ENCODE peak calls at places on chromosomes 1 and 21, in eight cellular contexts. One of them, this sample, is unnamed.

GRCh38 chr1:7703321-7704213 is 67.5 kb upstream of the VAMP3 start:
- DNase-seq in testis: peak
- DNase-seq in A549: no peak
- DNase-seq in cardiac fibroblast: no peak
- DNase-seq in lung: no peak
- DNase-seq in psoas muscle: no peak
- DNase-seq in H7: peak
- DNase-seq in brain microvascular endothelial cell: no peak
- DNase-seq in this sample: no peak

GRCh38 chr1:165637427-165637826 is 6.4 kb downstream of the MGST3 start:
- DNase-seq in A549: no peak
- DNase-seq in lung: no peak
- DNase-seq in psoas muscle: no peak
- DNase-seq in cardiac fibroblast: peak
- DNase-seq in brain microvascular endothelial cell: no peak
- DNase-seq in H7: no peak
- DNase-seq in testis: no peak
- DNase-seq in this sample: no peak

GRCh38 chr1:245045087-245045881 is 109.5 kb upstream of the KIF26B start:
- DNase-seq in psoas muscle: no peak
- DNase-seq in cardiac fibroblast: peak
- DNase-seq in A549: no peak
- DNase-seq in brain microvascular endothelial cell: no peak
- DNase-seq in lung: no peak
- DNase-seq in testis: peak
- DNase-seq in H7: no peak
- DNase-seq in this sample: no peak

GRCh38 chr1:89942825-89943658 is 51.9 kb upstream of the ZNF326 start:
- DNase-seq in psoas muscle: no peak
- DNase-seq in testis: no peak
- DNase-seq in A549: peak
- DNase-seq in lung: no peak
- DNase-seq in brain microvascular endothelial cell: peak
- DNase-seq in H7: no peak
- DNase-seq in cardiac fibroblast: peak
- DNase-seq in this sample: no peak

GRCh38 chr21:33308586-33309490 is 15.9 kb upstream of the IFNAR1 start:
- DNase-seq in cardiac fibroblast: peak
- DNase-seq in lung: peak
- DNase-seq in H7: no peak
- DNase-seq in psoas muscle: no peak
- DNase-seq in brain microvascular endothelial cell: no peak
- DNase-seq in testis: no peak
- DNase-seq in A549: no peak
- DNase-seq in this sample: peak

GRCh38 chr1:55007626-55008025 is 8.9 kb downstream of the BSND start:
- DNase-seq in H7: no peak
- DNase-seq in testis: no peak
- DNase-seq in cardiac fibroblast: peak
- DNase-seq in lung: no peak
- DNase-seq in A549: no peak
- DNase-seq in brain microvascular endothelial cell: peak
- DNase-seq in psoas muscle: no peak
- DNase-seq in this sample: no peak

GRCh38 chr21:33025471-33026298 is at the start of gene OLIG2:
- DNase-seq in A549: no peak
- DNase-seq in brain microvascular endothelial cell: no peak
- DNase-seq in lung: no peak
- DNase-seq in H7: peak
- DNase-seq in testis: no peak
- DNase-seq in psoas muscle: no peak
- DNase-seq in cardiac fibroblast: no peak
- DNase-seq in this sample: no peak

GRCh38 chr1:79079770-79080169 is 73.2 kb upstream of the ADGRL4 start:
- DNase-seq in cardiac fibroblast: peak
- DNase-seq in H7: no peak
- DNase-seq in lung: no peak
- DNase-seq in psoas muscle: no peak
- DNase-seq in brain microvascular endothelial cell: peak
- DNase-seq in testis: no peak
- DNase-seq in A549: no peak
- DNase-seq in this sample: no peak

GRCh38 chr1:177945943-177946650 is 23.8 kb downstream of the SEC16B start:
- DNase-seq in lung: peak
- DNase-seq in brain microvascular endothelial cell: peak
- DNase-seq in psoas muscle: peak
- DNase-seq in testis: peak
- DNase-seq in H7: peak
- DNase-seq in A549: peak
- DNase-seq in cardiac fibroblast: peak
- DNase-seq in this sample: no peak

GRCh38 chr1:63593887-63594617 is 841 bp downstream of the PGM1 start:
- DNase-seq in cardiac fibroblast: peak
- DNase-seq in lung: peak
- DNase-seq in A549: peak
- DNase-seq in brain microvascular endothelial cell: no peak
- DNase-seq in H7: peak
- DNase-seq in psoas muscle: peak
- DNase-seq in testis: peak
- DNase-seq in this sample: no peak

GRCh38 chr1:79082233-79082632 is 75.7 kb upstream of the ADGRL4 start:
- DNase-seq in A549: no peak
- DNase-seq in testis: no peak
- DNase-seq in psoas muscle: no peak
- DNase-seq in H7: no peak
- DNase-seq in brain microvascular endothelial cell: no peak
- DNase-seq in lung: no peak
- DNase-seq in cardiac fibroblast: no peak
- DNase-seq in this sample: no peak

GRCh38 chr1:165114022-165114888 is 242.3 kb downstream of the LMX1A start:
- DNase-seq in testis: peak
- DNase-seq in H7: peak
- DNase-seq in brain microvascular endothelial cell: peak
- DNase-seq in psoas muscle: no peak
- DNase-seq in A549: peak
- DNase-seq in cardiac fibroblast: peak
- DNase-seq in lung: no peak
- DNase-seq in this sample: no peak

GRCh38 chr21:43884861-43885370 is 19.9 kb downstream of the AGPAT3 start:
- DNase-seq in A549: no peak
- DNase-seq in H7: peak
- DNase-seq in testis: peak
- DNase-seq in cardiac fibroblast: no peak
- DNase-seq in psoas muscle: peak
- DNase-seq in brain microvascular endothelial cell: no peak
- DNase-seq in lung: no peak
- DNase-seq in this sample: no peak

GRCh38 chr1:231044588-231044987 is 4.5 kb upstream of the FAM89A start:
- DNase-seq in lung: no peak
- DNase-seq in H7: no peak
- DNase-seq in psoas muscle: no peak
- DNase-seq in A549: no peak
- DNase-seq in brain microvascular endothelial cell: no peak
- DNase-seq in testis: no peak
- DNase-seq in cardiac fibroblast: no peak
- DNase-seq in this sample: no peak

GRCh38 chr1:3473381-3473844 is 18.9 kb downstream of the ARHGEF16 start:
- DNase-seq in lung: no peak
- DNase-seq in brain microvascular endothelial cell: peak
- DNase-seq in cardiac fibroblast: peak
- DNase-seq in A549: no peak
- DNase-seq in H7: no peak
- DNase-seq in psoas muscle: peak
- DNase-seq in testis: peak
- DNase-seq in this sample: no peak

GRCh38 chr1:188170446-188170845 is 1341.7 kb downstream of the PLA2G4A start:
- DNase-seq in psoas muscle: no peak
- DNase-seq in testis: no peak
- DNase-seq in A549: no peak
- DNase-seq in H7: no peak
- DNase-seq in cardiac fibroblast: no peak
- DNase-seq in brain microvascular endothelial cell: no peak
- DNase-seq in lung: no peak
- DNase-seq in this sample: no peak

GRCh38 chr1:242890211-242890741 is 364.8 kb downstream of the CEP170 start:
- DNase-seq in lung: no peak
- DNase-seq in brain microvascular endothelial cell: peak
- DNase-seq in A549: no peak
- DNase-seq in cardiac fibroblast: no peak
- DNase-seq in testis: peak
- DNase-seq in H7: peak
- DNase-seq in psoas muscle: no peak
- DNase-seq in this sample: no peak
- H3K4me3 ChIP-seq in lung: no peak
- H3K4me3 ChIP-seq in brain microvascular endothelial cell: no peak
- H3K4me3 ChIP-seq in A549: no peak
- H3K4me3 ChIP-seq in cardiac fibroblast: no peak
- H3K4me3 ChIP-seq in testis: peak
- H3K4me3 ChIP-seq in H7: peak
- H3K4me3 ChIP-seq in psoas muscle: no peak
- H3K4me3 ChIP-seq in this sample: no peak

GRCh38 chr1:18111605-18112297 is 4.2 kb downstream of the IGSF21 start:
- DNase-seq in H7: no peak
- DNase-seq in testis: no peak
- DNase-seq in brain microvascular endothelial cell: no peak
- DNase-seq in psoas muscle: no peak
- DNase-seq in lung: no peak
- DNase-seq in cardiac fibroblast: no peak
- DNase-seq in A549: no peak
- DNase-seq in this sample: no peak

GRCh38 chr1:18110598-18110939 is 3.0 kb downstream of the IGSF21 start:
- DNase-seq in testis: no peak
- DNase-seq in psoas muscle: no peak
- DNase-seq in brain microvascular endothelial cell: no peak
- DNase-seq in A549: no peak
- DNase-seq in H7: no peak
- DNase-seq in lung: no peak
- DNase-seq in cardiac fibroblast: no peak
- DNase-seq in this sample: no peak

GRCh38 chr1:18109756-18110597 is 2.4 kb downstream of the IGSF21 start:
- DNase-seq in testis: peak
- DNase-seq in brain microvascular endothelial cell: no peak
- DNase-seq in cardiac fibroblast: no peak
- DNase-seq in H7: peak
- DNase-seq in A549: peak
- DNase-seq in psoas muscle: peak
- DNase-seq in lung: no peak
- DNase-seq in this sample: no peak

GRCh38 chr1:18112611-18113010 is 5.0 kb downstream of the IGSF21 start:
- DNase-seq in cardiac fibroblast: no peak
- DNase-seq in testis: no peak
- DNase-seq in H7: no peak
- DNase-seq in A549: no peak
- DNase-seq in psoas muscle: no peak
- DNase-seq in brain microvascular endothelial cell: no peak
- DNase-seq in lung: no peak
- DNase-seq in this sample: no peak

DNA sequence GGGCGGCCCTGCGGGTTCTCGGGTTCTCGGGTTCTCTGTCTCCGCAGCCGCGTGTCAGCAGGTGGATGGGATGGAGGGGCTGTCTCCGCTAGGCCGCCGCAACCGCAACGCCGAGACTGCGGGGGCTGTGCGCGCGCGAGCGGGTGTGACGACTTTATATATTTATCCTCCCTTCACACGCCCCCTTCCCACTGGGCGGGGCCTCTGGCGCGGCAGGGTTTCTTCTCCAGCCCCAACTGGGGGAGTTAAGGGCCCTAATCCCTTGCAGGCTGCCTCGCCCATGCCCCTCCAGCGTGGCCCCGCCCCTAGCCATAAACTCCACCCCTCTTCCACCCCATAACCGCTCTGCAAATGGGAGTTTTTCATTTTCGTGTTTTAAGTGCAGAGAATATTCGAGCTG is 3.4 kb downstream of the IGSF21 start:
- DNase-seq in testis: peak
- DNase-seq in lung: no peak
- DNase-seq in A549: no peak
- DNase-seq in brain microvascular endothelial cell: no peak
- DNase-seq in psoas muscle: no peak
- DNase-seq in H7: peak
- DNase-seq in cardiac fibroblast: no peak
- DNase-seq in this sample: no peak
- H3K4me3 ChIP-seq in testis: peak
- H3K4me3 ChIP-seq in lung: no peak
- H3K4me3 ChIP-seq in A549: no peak
- H3K4me3 ChIP-seq in brain microvascular endothelial cell: no peak
- H3K4me3 ChIP-seq in psoas muscle: peak
- H3K4me3 ChIP-seq in H7: peak
- H3K4me3 ChIP-seq in cardiac fibroblast: no peak
- H3K4me3 ChIP-seq in this sample: no peak

DNA sequence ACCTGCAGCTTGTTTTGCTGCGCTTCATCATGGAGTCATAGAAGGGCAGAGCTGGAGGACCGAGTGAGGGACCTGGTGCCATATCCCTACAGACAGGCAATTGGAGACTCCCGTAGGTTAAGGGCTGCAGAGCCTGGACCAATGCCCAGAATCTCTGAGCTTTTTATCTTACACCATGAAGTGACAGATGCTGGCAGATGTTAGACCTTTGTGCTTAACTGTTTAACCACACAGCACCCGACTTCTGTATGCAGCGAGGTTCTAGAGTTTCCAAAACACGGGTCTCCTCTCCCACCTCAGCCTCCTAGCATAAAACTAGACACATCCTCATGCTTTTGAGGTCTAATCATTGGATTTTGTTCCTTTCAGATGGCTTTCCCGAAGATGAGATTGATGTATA is 47.5 kb downstream of the B3GALT5 start:
- DNase-seq in H7: no peak
- DNase-seq in cardiac fibroblast: peak
- DNase-seq in A549: no peak
- DNase-seq in testis: no peak
- DNase-seq in brain microvascular endothelial cell: peak
- DNase-seq in psoas muscle: no peak
- DNase-seq in lung: no peak
- DNase-seq in this sample: no peak
- H3K4me3 ChIP-seq in H7: no peak
- H3K4me3 ChIP-seq in cardiac fibroblast: no peak
- H3K4me3 ChIP-seq in A549: no peak
- H3K4me3 ChIP-seq in testis: no peak
- H3K4me3 ChIP-seq in brain microvascular endothelial cell: no peak
- H3K4me3 ChIP-seq in psoas muscle: no peak
- H3K4me3 ChIP-seq in lung: no peak
- H3K4me3 ChIP-seq in this sample: no peak

DNA sequence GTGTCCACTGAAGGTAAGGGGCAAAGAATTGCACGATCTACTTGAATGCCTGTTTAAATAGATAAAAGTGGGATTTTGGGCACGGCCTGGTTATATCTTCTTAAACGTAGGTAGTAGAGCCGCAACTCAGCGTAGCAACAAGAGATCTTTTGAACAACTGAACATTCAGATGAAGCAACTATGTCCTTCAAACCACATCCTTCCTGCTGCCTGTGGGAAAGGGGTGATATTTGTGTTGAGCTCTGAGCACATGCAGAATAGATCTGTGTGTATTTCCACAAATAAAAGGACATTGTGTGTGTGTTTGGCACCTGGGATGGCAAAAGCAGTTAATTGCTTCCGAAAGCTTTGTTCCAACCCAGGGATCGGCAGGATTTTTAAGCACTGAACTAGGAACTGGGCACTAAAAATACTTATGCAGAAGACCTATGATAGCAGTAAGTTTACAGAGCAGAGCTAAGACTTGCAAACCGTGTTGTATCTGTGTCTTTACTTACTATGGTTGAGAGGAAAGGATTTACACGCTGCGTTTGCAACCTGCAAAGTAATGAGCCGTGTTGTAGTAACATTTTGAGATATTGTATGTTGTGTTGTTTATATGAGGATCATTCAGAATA is 333.4 kb downstream of the CHRM3 start:
- DNase-seq in cardiac fibroblast: no peak
- DNase-seq in testis: no peak
- DNase-seq in H7: no peak
- DNase-seq in lung: no peak
- DNase-seq in A549: no peak
- DNase-seq in brain microvascular endothelial cell: no peak
- DNase-seq in psoas muscle: no peak
- DNase-seq in this sample: no peak
- H3K4me3 ChIP-seq in cardiac fibroblast: no peak
- H3K4me3 ChIP-seq in testis: no peak
- H3K4me3 ChIP-seq in H7: no peak
- H3K4me3 ChIP-seq in lung: no peak
- H3K4me3 ChIP-seq in A549: no peak
- H3K4me3 ChIP-seq in brain microvascular endothelial cell: no peak
- H3K4me3 ChIP-seq in psoas muscle: no peak
- H3K4me3 ChIP-seq in this sample: no peak

This sample was measured in GM06990.